ENCODE peak calls at places on chromosomes 16 and 17, in five cellular contexts. M is left ventricle myocardium inferior, X is heart right ventricle, T is right lobe of liver, G is adrenal gland. Y is an unnamed sample.

GRCh38 chr17:2158011-2158410 is 103.1 kb downstream of the HIC1 start:
- DNase-seq in M (no peak), X (no peak), T (no peak), G (no peak), Y (no peak)

GRCh38 chr17:29615492-29616299 is 7.0 kb downstream of the CORO6 start:
- DNase-seq in M (peak), X (peak), T (peak), G (peak), Y (no peak)

GRCh38 chr16:2724816-2725348 is 4.9 kb upstream of the PRSS27 start:
- DNase-seq in M (no peak), X (no peak), T (no peak), G (no peak), Y (no peak)

GRCh38 chr17:44906987-44907681 is 7.9 kb upstream of the EFTUD2 start:
- DNase-seq in M (no peak), X (no peak), T (no peak), G (no peak), Y (no peak)

GRCh38 chr16:22317001-22317530 is 19.9 kb downstream of the POLR3E start:
- DNase-seq in M (no peak), X (no peak), T (no peak), G (no peak), Y (no peak)

GRCh38 chr17:40560592-40561293 is 4.5 kb downstream of the CCR7 start:
- DNase-seq in M (no peak), X (no peak), T (peak), G (no peak), Y (no peak)

GRCh38 chr16:11384956-11385586 is 39.8 kb downstream of the RMI2 start:
- DNase-seq in M (no peak), X (no peak), T (no peak), G (no peak), Y (no peak)

GRCh38 chr17:6470751-6471521 is 26.7 kb downstream of the PIMREG start:
- DNase-seq in M (no peak), X (no peak), T (no peak), G (no peak), Y (no peak)

GRCh38 chr17:37742762-37743611 is 1.9 kb downstream of the HNF1B start:
- DNase-seq in M (no peak), X (no peak), T (no peak), G (no peak), Y (no peak)

GRCh38 chr17:15963670-15964110 is 18.8 kb downstream of the ADORA2B start:
- DNase-seq in M (no peak), X (no peak), T (no peak), G (no peak), Y (peak)

GRCh38 chr17:78434455-78435329 is 56.2 kb downstream of the PGS1 start:
- DNase-seq in M (no peak), X (no peak), T (no peak), G (no peak), Y (no peak)

GRCh38 chr17:59877965-59878364 is 14.8 kb downstream of the TUBD1 start:
- DNase-seq in M (no peak), X (no peak), T (no peak), G (no peak), Y (no peak)

GRCh38 chr16:28820016-28820415 is 2.8 kb upstream of the ATXN2L start:
- DNase-seq in M (no peak), X (no peak), T (no peak), G (no peak), Y (no peak)

GRCh38 chr17:44581868-44582267 is 24.6 kb downstream of the FZD2 start:
- DNase-seq in M (no peak), X (no peak), T (peak), G (no peak), Y (no peak)

GRCh38 chr16:67246081-67246944 is 968 bp downstream of the FHOD1 start:
- DNase-seq in M (peak), X (peak), T (peak), G (peak), Y (no peak)

GRCh38 chr17:39950871-39951348 is 11.9 kb upstream of the GSDMA start:
- DNase-seq in M (peak), X (peak), T (peak), G (peak), Y (no peak)

GRCh38 chr16:74984670-74985411 is at the start of gene WDR59:
- DNase-seq in M (peak), X (peak), T (peak), G (peak), Y (peak)

GRCh38 chr16:46848768-46849764 is 18.1 kb upstream of the C16orf87 start:
- DNase-seq in M (no peak), X (no peak), T (no peak), G (no peak), Y (no peak)

GRCh38 chr17:2035549-2036490 is 5.9 kb downstream of the DPH1 start:
- DNase-seq in M (no peak), X (no peak), T (no peak), G (no peak), Y (no peak)

GRCh38 chr17:40095944-40096791 is 4.2 kb downstream of the NR1D1 start:
- DNase-seq in M (no peak), X (peak), T (no peak), G (peak), Y (no peak)

DNA sequence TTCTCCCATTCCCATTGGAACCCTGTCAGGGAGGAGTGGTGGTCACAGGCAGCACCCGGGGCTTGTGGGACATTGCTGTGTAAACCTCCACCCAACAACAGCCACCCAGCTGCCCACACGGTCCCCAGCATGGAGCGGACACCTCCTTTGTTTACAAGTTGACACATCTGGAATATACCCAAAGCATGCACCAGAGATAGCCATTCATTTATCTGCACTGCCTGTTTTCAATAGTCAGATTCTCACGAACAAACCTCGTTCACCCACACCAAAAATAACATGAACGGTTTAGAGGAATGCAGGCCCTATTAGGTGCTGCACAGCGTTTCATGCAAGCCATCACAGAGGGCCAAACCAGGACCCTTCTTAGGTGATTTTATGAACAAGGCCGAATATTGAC is 244.8 kb downstream of the FOXL1 start:
- DNase-seq in M (no peak), X (no peak), T (no peak), G (no peak), Y (no peak)
- H3K27ac ChIP-seq in M (no peak), X (no peak), T (no peak), G (no peak), Y (no peak)

GRCh38 chr16:68739964-68740627 is 3.0 kb downstream of the CDH1 start:
- DNase-seq in M (no peak), X (no peak), T (no peak), G (no peak), Y (no peak)
- H3K27ac ChIP-seq in M (no peak), X (no peak), T (peak), G (no peak), Y (peak)

DNA sequence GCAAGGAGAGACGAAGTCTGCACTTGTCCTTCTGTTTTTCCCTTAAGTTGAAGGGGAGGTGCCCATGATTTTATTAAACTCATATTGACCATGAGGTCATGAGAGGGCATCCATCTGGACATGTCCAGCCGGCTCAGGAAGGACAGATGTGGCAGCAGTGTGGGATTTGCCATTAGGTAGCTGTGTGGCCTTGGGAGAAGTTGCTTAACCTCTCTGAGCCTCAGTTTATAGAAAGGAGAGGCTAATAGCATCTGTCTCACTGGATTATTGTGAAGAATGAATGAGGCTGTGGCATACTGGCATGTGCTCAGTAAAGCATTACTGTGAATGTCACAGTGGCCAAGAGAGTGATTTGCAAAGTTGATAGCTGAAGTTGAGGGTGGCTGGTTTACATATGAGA is 1.2 kb downstream of the TIMM22 start:
- DNase-seq in M (no peak), X (no peak), T (no peak), G (no peak), Y (no peak)
- H3K27ac ChIP-seq in M (peak), X (peak), T (no peak), G (no peak), Y (no peak)

GRCh38 chr16:58456193-58456592 is 43.8 kb upstream of the NDRG4 start:
- DNase-seq in M (no peak), X (no peak), T (no peak), G (peak), Y (no peak)
- H3K27ac ChIP-seq in M (no peak), X (peak), T (no peak), G (peak), Y (no peak)

DNA sequence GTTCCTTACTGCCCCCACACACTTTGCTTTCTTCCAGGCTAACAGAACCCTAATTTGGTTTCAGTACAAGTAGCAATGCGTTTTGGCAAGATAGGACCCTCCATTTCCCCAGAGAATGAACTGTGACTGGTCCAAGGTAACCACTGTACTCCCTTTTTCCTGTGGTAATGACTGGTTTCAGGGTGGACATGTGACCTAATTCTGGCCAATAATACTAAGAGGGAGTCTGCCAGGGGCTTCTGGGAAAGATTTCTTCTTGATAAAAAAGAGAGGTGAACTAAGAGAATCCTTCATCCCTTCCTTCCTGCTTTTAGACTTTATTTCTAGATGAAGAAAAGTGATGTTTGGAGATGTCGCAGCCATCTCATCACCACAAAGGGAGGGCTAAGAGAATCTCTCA is 58.7 kb upstream of the MSI2 start:
- DNase-seq in M (no peak), X (no peak), T (no peak), G (no peak), Y (no peak)
- H3K27ac ChIP-seq in M (no peak), X (no peak), T (no peak), G (no peak), Y (no peak)

GRCh38 chr16:71826533-71827017 is 17.9 kb upstream of the AP1G1 start:
- DNase-seq in M (no peak), X (no peak), T (no peak), G (no peak), Y (no peak)
- H3K27ac ChIP-seq in M (no peak), X (no peak), T (no peak), G (no peak), Y (no peak)

GRCh38 chr17:21297597-21297996 is 13.1 kb downstream of the MAP2K3 start:
- DNase-seq in M (no peak), X (no peak), T (no peak), G (no peak), Y (no peak)

GRCh38 chr17:21299981-21300600 is 15.6 kb downstream of the MAP2K3 start:
- DNase-seq in M (no peak), X (no peak), T (no peak), G (no peak), Y (no peak)

GRCh38 chr17:21298056-21298982 is 13.8 kb downstream of the MAP2K3 start:
- DNase-seq in M (no peak), X (no peak), T (no peak), G (no peak), Y (no peak)

GRCh38 chr17:21300601-21301571 is 16.4 kb downstream of the MAP2K3 start:
- DNase-seq in M (no peak), X (no peak), T (no peak), G (no peak), Y (no peak)

DNA sequence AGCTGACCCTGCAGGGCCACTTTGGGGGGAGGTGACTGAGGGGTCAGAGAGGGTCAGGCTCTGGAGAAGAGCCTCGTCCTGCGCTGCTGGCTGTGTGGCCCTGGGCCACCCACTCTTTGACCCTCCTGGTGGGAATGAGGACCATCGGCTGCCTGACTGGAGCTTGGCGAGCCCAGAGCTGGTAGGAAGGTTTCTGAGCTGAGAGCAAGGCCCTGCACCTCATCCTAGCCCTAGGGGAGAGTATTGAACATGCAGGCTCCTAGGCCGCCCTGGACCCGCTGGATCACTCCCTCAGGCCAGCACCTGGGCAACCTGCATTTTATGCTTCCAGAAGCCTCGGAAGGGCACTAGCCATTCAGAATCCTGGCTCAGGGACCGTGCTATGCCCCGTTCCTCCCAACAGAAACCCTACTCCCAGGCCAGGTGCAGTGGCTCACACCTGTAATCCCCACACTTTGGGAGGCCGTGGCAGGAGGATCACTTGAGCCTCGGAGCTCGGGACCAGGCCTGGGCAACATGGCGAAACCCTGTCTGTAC is 14.5 kb downstream of the MAP2K3 start:
- DNase-seq in M (no peak), X (no peak), T (no peak), G (no peak), Y (no peak)
- H3K27ac ChIP-seq in M (no peak), X (no peak), T (no peak), G (no peak), Y (no peak)

GRCh38 chr16:1378804-1379053 is 27.0 kb downstream of the GNPTG start:
- DNase-seq in M (no peak), X (no peak), T (no peak), G (no peak), Y (peak)
- H3K27ac ChIP-seq in M (peak), X (peak), T (peak), G (peak), Y (peak)

GRCh38 chr16:83245061-83245460 is 562.7 kb upstream of the HSBP1 start:
- DNase-seq in M (no peak), X (no peak), T (no peak), G (no peak), Y (no peak)

GRCh38 chr16:83244057-83244456 is 563.7 kb upstream of the HSBP1 start:
- DNase-seq in M (no peak), X (no peak), T (no peak), G (no peak), Y (no peak)

GRCh38 chr16:83253526-83253925 is 554.3 kb upstream of the HSBP1 start:
- DNase-seq in M (no peak), X (no peak), T (no peak), G (no peak), Y (peak)

GRCh38 chr16:83248735-83249469 is 558.9 kb upstream of the HSBP1 start:
- DNase-seq in M (no peak), X (no peak), T (no peak), G (no peak), Y (no peak)

DNA sequence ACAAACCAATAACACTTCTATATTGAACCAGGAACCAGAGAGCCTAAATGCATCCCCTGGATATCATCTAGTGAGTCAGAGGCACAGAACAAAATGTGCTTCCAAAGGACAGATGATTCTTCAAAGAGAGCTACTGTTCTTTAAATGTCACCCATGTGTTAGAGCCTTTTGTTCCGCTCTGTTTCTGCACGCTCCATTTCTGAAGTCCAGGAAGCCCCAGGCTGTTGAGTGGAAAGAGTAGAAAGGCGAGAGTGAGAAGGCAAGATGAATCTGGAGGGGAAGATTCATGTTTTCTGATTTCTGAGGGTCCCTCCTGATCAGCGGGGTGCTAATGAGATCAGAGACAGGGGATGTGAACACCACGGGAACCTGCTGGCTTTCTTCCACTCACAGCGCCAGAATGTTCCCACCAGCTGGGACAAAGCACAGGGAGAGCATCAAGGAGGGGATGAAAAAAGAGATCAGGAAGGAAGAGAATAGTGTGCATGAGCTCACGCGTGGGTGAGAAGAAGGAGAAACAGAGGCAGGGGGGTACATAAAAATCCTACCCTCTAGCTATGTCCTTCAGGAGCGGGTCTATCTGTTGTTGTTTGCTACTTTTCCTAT is 559.9 kb upstream of the HSBP1 start:
- DNase-seq in M (no peak), X (no peak), T (no peak), G (no peak), Y (no peak)
- H3K27ac ChIP-seq in M (peak), X (no peak), T (no peak), G (no peak), Y (no peak)